ENCODE peak calls at places on chromosomes 16 and 17, in nine cellular contexts. One of them, this sample, is unnamed.

GRCh38 chr17:45172541-45173286 is 11.0 kb downstream of the HEXIM2 start:
- DNase-seq in naive thymus-derived CD8-positive, alpha-beta T cell: peak
- DNase-seq in pons: peak
- DNase-seq in suprapubic skin: no peak
- DNase-seq in pancreas: peak
- DNase-seq in Kasumi-1: peak
- DNase-seq in DMS153: peak
- DNase-seq in EH: peak
- DNase-seq in lower lobe of right lung: peak
- DNase-seq in this sample: no peak

GRCh38 chr16:82653550-82654511 is 27.1 kb downstream of the CDH13 start:
- DNase-seq in naive thymus-derived CD8-positive, alpha-beta T cell: peak
- DNase-seq in pons: no peak
- DNase-seq in suprapubic skin: no peak
- DNase-seq in pancreas: no peak
- DNase-seq in Kasumi-1: no peak
- DNase-seq in DMS153: no peak
- DNase-seq in EH: peak
- DNase-seq in lower lobe of right lung: no peak
- DNase-seq in this sample: no peak

GRCh38 chr17:29726721-29727252 is 104.1 kb upstream of the CORO6 start:
- DNase-seq in naive thymus-derived CD8-positive, alpha-beta T cell: no peak
- DNase-seq in pons: no peak
- DNase-seq in suprapubic skin: no peak
- DNase-seq in pancreas: no peak
- DNase-seq in Kasumi-1: peak
- DNase-seq in DMS153: peak
- DNase-seq in EH: peak
- DNase-seq in lower lobe of right lung: no peak
- DNase-seq in this sample: peak

GRCh38 chr17:73710095-73710592 is 65.9 kb upstream of the SDK2 start:
- DNase-seq in naive thymus-derived CD8-positive, alpha-beta T cell: peak
- DNase-seq in pons: peak
- DNase-seq in suprapubic skin: no peak
- DNase-seq in pancreas: peak
- DNase-seq in Kasumi-1: peak
- DNase-seq in DMS153: peak
- DNase-seq in EH: peak
- DNase-seq in lower lobe of right lung: no peak
- DNase-seq in this sample: no peak

GRCh38 chr17:80311216-80311827 is 50.7 kb downstream of the RNF213 start:
- DNase-seq in naive thymus-derived CD8-positive, alpha-beta T cell: no peak
- DNase-seq in pons: no peak
- DNase-seq in suprapubic skin: no peak
- DNase-seq in pancreas: no peak
- DNase-seq in Kasumi-1: no peak
- DNase-seq in DMS153: no peak
- DNase-seq in EH: no peak
- DNase-seq in lower lobe of right lung: no peak
- DNase-seq in this sample: no peak

GRCh38 chr17:57735230-57735629 is 9.9 kb downstream of the CCDC182 start:
- DNase-seq in naive thymus-derived CD8-positive, alpha-beta T cell: no peak
- DNase-seq in pons: no peak
- DNase-seq in suprapubic skin: no peak
- DNase-seq in pancreas: no peak
- DNase-seq in Kasumi-1: no peak
- DNase-seq in DMS153: no peak
- DNase-seq in EH: no peak
- DNase-seq in lower lobe of right lung: no peak
- DNase-seq in this sample: no peak

GRCh38 chr16:80759419-80760162 is 44.8 kb downstream of the CDYL2 start:
- DNase-seq in naive thymus-derived CD8-positive, alpha-beta T cell: no peak
- DNase-seq in pons: no peak
- DNase-seq in suprapubic skin: no peak
- DNase-seq in pancreas: no peak
- DNase-seq in Kasumi-1: no peak
- DNase-seq in DMS153: no peak
- DNase-seq in EH: no peak
- DNase-seq in lower lobe of right lung: no peak
- DNase-seq in this sample: no peak

GRCh38 chr17:697682-698081 is 17.0 kb downstream of the VPS53 start:
- DNase-seq in naive thymus-derived CD8-positive, alpha-beta T cell: no peak
- DNase-seq in pons: no peak
- DNase-seq in suprapubic skin: no peak
- DNase-seq in pancreas: no peak
- DNase-seq in Kasumi-1: no peak
- DNase-seq in DMS153: no peak
- DNase-seq in EH: no peak
- DNase-seq in lower lobe of right lung: no peak
- DNase-seq in this sample: no peak

GRCh38 chr16:65909310-65910050 is 457.0 kb upstream of the CDH5 start:
- DNase-seq in naive thymus-derived CD8-positive, alpha-beta T cell: no peak
- DNase-seq in pons: no peak
- DNase-seq in suprapubic skin: no peak
- DNase-seq in pancreas: no peak
- DNase-seq in Kasumi-1: no peak
- DNase-seq in DMS153: peak
- DNase-seq in EH: peak
- DNase-seq in lower lobe of right lung: no peak
- DNase-seq in this sample: peak

GRCh38 chr16:57967916-57968315 is 3.0 kb downstream of the CNGB1 start:
- DNase-seq in naive thymus-derived CD8-positive, alpha-beta T cell: no peak
- DNase-seq in pons: no peak
- DNase-seq in suprapubic skin: no peak
- DNase-seq in pancreas: no peak
- DNase-seq in Kasumi-1: no peak
- DNase-seq in DMS153: no peak
- DNase-seq in EH: no peak
- DNase-seq in lower lobe of right lung: no peak
- DNase-seq in this sample: no peak

GRCh38 chr17:7825206-7825980 is 8.6 kb upstream of the KDM6B start:
- DNase-seq in naive thymus-derived CD8-positive, alpha-beta T cell: no peak
- DNase-seq in pons: no peak
- DNase-seq in suprapubic skin: no peak
- DNase-seq in pancreas: no peak
- DNase-seq in Kasumi-1: peak
- DNase-seq in DMS153: no peak
- DNase-seq in EH: peak
- DNase-seq in lower lobe of right lung: no peak
- DNase-seq in this sample: no peak

GRCh38 chr16:53695070-53695469 is 8.6 kb downstream of the RPGRIP1L start:
- DNase-seq in naive thymus-derived CD8-positive, alpha-beta T cell: no peak
- DNase-seq in pons: no peak
- DNase-seq in suprapubic skin: no peak
- DNase-seq in pancreas: no peak
- DNase-seq in Kasumi-1: no peak
- DNase-seq in DMS153: no peak
- DNase-seq in EH: peak
- DNase-seq in lower lobe of right lung: no peak
- DNase-seq in this sample: no peak

GRCh38 chr17:70588003-70588402 is 418.7 kb downstream of the KCNJ2 start:
- DNase-seq in naive thymus-derived CD8-positive, alpha-beta T cell: no peak
- DNase-seq in pons: no peak
- DNase-seq in suprapubic skin: no peak
- DNase-seq in pancreas: no peak
- DNase-seq in Kasumi-1: no peak
- DNase-seq in DMS153: no peak
- DNase-seq in EH: no peak
- DNase-seq in lower lobe of right lung: no peak
- DNase-seq in this sample: no peak

GRCh38 chr16:57315401-57315800 is 30.9 kb upstream of the PLLP start:
- DNase-seq in naive thymus-derived CD8-positive, alpha-beta T cell: no peak
- DNase-seq in pons: no peak
- DNase-seq in suprapubic skin: peak
- DNase-seq in pancreas: no peak
- DNase-seq in Kasumi-1: no peak
- DNase-seq in DMS153: no peak
- DNase-seq in EH: no peak
- DNase-seq in lower lobe of right lung: no peak
- DNase-seq in this sample: peak

GRCh38 chr17:3740611-3741073 is 16.9 kb downstream of the HASPIN start:
- DNase-seq in naive thymus-derived CD8-positive, alpha-beta T cell: peak
- DNase-seq in pons: no peak
- DNase-seq in suprapubic skin: no peak
- DNase-seq in pancreas: no peak
- DNase-seq in Kasumi-1: peak
- DNase-seq in DMS153: no peak
- DNase-seq in EH: no peak
- DNase-seq in lower lobe of right lung: peak
- DNase-seq in this sample: no peak

GRCh38 chr17:49216953-49217650 is 6.6 kb downstream of the ABI3 start:
- DNase-seq in naive thymus-derived CD8-positive, alpha-beta T cell: no peak
- DNase-seq in pons: peak
- DNase-seq in suprapubic skin: no peak
- DNase-seq in pancreas: no peak
- DNase-seq in Kasumi-1: peak
- DNase-seq in DMS153: no peak
- DNase-seq in EH: no peak
- DNase-seq in lower lobe of right lung: peak
- DNase-seq in this sample: no peak

GRCh38 chr17:40023590-40024292 is 8.5 kb downstream of the CSF3 start:
- DNase-seq in naive thymus-derived CD8-positive, alpha-beta T cell: no peak
- DNase-seq in pons: no peak
- DNase-seq in suprapubic skin: no peak
- DNase-seq in pancreas: no peak
- DNase-seq in Kasumi-1: no peak
- DNase-seq in DMS153: peak
- DNase-seq in EH: peak
- DNase-seq in lower lobe of right lung: peak
- DNase-seq in this sample: no peak

GRCh38 chr17:50201226-50201854 is at the start of gene COL1A1:
- DNase-seq in naive thymus-derived CD8-positive, alpha-beta T cell: no peak
- DNase-seq in pons: no peak
- DNase-seq in suprapubic skin: peak
- DNase-seq in pancreas: no peak
- DNase-seq in Kasumi-1: no peak
- DNase-seq in DMS153: no peak
- DNase-seq in EH: peak
- DNase-seq in lower lobe of right lung: no peak
- DNase-seq in this sample: no peak

GRCh38 chr17:82090549-82091263 is 7.3 kb downstream of the FASN start:
- DNase-seq in naive thymus-derived CD8-positive, alpha-beta T cell: no peak
- DNase-seq in pons: no peak
- DNase-seq in suprapubic skin: no peak
- DNase-seq in pancreas: no peak
- DNase-seq in Kasumi-1: no peak
- DNase-seq in DMS153: no peak
- DNase-seq in EH: no peak
- DNase-seq in lower lobe of right lung: no peak
- DNase-seq in this sample: no peak

GRCh38 chr16:86901483-86901882 is 323.1 kb downstream of the FOXL1 start:
- DNase-seq in naive thymus-derived CD8-positive, alpha-beta T cell: no peak
- DNase-seq in pons: no peak
- DNase-seq in suprapubic skin: peak
- DNase-seq in pancreas: peak
- DNase-seq in Kasumi-1: no peak
- DNase-seq in DMS153: no peak
- DNase-seq in EH: peak
- DNase-seq in lower lobe of right lung: no peak
- DNase-seq in this sample: no peak

GRCh38 chr17:73511716-73512115 is 132.5 kb downstream of the SDK2 start:
- DNase-seq in naive thymus-derived CD8-positive, alpha-beta T cell: no peak
- DNase-seq in pons: no peak
- DNase-seq in suprapubic skin: no peak
- DNase-seq in pancreas: no peak
- DNase-seq in Kasumi-1: no peak
- DNase-seq in DMS153: no peak
- DNase-seq in EH: no peak
- DNase-seq in lower lobe of right lung: no peak
- DNase-seq in this sample: no peak

GRCh38 chr16:83098536-83098935 is 471.8 kb downstream of the CDH13 start:
- DNase-seq in naive thymus-derived CD8-positive, alpha-beta T cell: no peak
- DNase-seq in pons: no peak
- DNase-seq in suprapubic skin: no peak
- DNase-seq in pancreas: no peak
- DNase-seq in Kasumi-1: no peak
- DNase-seq in DMS153: no peak
- DNase-seq in EH: no peak
- DNase-seq in lower lobe of right lung: no peak
- DNase-seq in this sample: no peak

GRCh38 chr16:86969716-86970115 is 347.5 kb downstream of the C16orf95 start:
- DNase-seq in naive thymus-derived CD8-positive, alpha-beta T cell: no peak
- DNase-seq in pons: no peak
- DNase-seq in suprapubic skin: no peak
- DNase-seq in pancreas: no peak
- DNase-seq in Kasumi-1: no peak
- DNase-seq in DMS153: no peak
- DNase-seq in EH: no peak
- DNase-seq in lower lobe of right lung: no peak
- DNase-seq in this sample: no peak

GRCh38 chr16:10988164-10988803 is 43.9 kb downstream of the CLEC16A start:
- DNase-seq in naive thymus-derived CD8-positive, alpha-beta T cell: no peak
- DNase-seq in pons: no peak
- DNase-seq in suprapubic skin: no peak
- DNase-seq in pancreas: no peak
- DNase-seq in Kasumi-1: peak
- DNase-seq in DMS153: no peak
- DNase-seq in EH: no peak
- DNase-seq in lower lobe of right lung: peak
- DNase-seq in this sample: no peak

GRCh38 chr16:11621920-11622651 is 35.4 kb upstream of the LITAF start:
- DNase-seq in naive thymus-derived CD8-positive, alpha-beta T cell: peak
- DNase-seq in pons: no peak
- DNase-seq in suprapubic skin: no peak
- DNase-seq in pancreas: no peak
- DNase-seq in Kasumi-1: no peak
- DNase-seq in DMS153: no peak
- DNase-seq in EH: peak
- DNase-seq in lower lobe of right lung: no peak
- DNase-seq in this sample: no peak

GRCh38 chr17:32494621-32495346 is 8.0 kb downstream of the CDK5R1 start:
- DNase-seq in naive thymus-derived CD8-positive, alpha-beta T cell: no peak
- DNase-seq in pons: no peak
- DNase-seq in suprapubic skin: peak
- DNase-seq in pancreas: no peak
- DNase-seq in Kasumi-1: peak
- DNase-seq in DMS153: peak
- DNase-seq in EH: no peak
- DNase-seq in lower lobe of right lung: no peak
- DNase-seq in this sample: no peak

GRCh38 chr17:61267847-61268246 is 131.8 kb upstream of the TBX2 start:
- DNase-seq in naive thymus-derived CD8-positive, alpha-beta T cell: no peak
- DNase-seq in pons: no peak
- DNase-seq in suprapubic skin: no peak
- DNase-seq in pancreas: no peak
- DNase-seq in Kasumi-1: no peak
- DNase-seq in DMS153: no peak
- DNase-seq in EH: no peak
- DNase-seq in lower lobe of right lung: no peak
- DNase-seq in this sample: no peak

GRCh38 chr16:27258241-27258734 is 10.3 kb downstream of the NSMCE1 start:
- DNase-seq in naive thymus-derived CD8-positive, alpha-beta T cell: no peak
- DNase-seq in pons: no peak
- DNase-seq in suprapubic skin: no peak
- DNase-seq in pancreas: no peak
- DNase-seq in Kasumi-1: no peak
- DNase-seq in DMS153: no peak
- DNase-seq in EH: peak
- DNase-seq in lower lobe of right lung: no peak
- DNase-seq in this sample: peak